ENCODE peak calls at places on chromosomes 11 and 22, in ten cellular contexts. One of them, this sample, is unnamed.

GRCh38 chr22:43892183-43892894 is 526 bp upstream of the PNPLA5 start:
- DNase-seq in MM.1S: no peak
- DNase-seq in mesothelial cell of epicardium: no peak
- DNase-seq in WTC11: no peak
- DNase-seq in GM10248: no peak
- DNase-seq in Peyer's patch: no peak
- DNase-seq in progenitor cell of endocrine pancreas: no peak
- DNase-seq in body of pancreas: no peak
- DNase-seq in colonic mucosa: no peak
- DNase-seq in WERI-Rb-1: no peak
- DNase-seq in this sample: no peak

GRCh38 chr11:110621826-110622225 is 90.4 kb downstream of the ARHGAP20 start:
- DNase-seq in MM.1S: no peak
- DNase-seq in mesothelial cell of epicardium: no peak
- DNase-seq in WTC11: no peak
- DNase-seq in GM10248: no peak
- DNase-seq in Peyer's patch: no peak
- DNase-seq in progenitor cell of endocrine pancreas: no peak
- DNase-seq in body of pancreas: no peak
- DNase-seq in colonic mucosa: no peak
- DNase-seq in WERI-Rb-1: no peak
- DNase-seq in this sample: no peak

GRCh38 chr11:18253778-18254338 is 5.4 kb upstream of the SAA2 start:
- DNase-seq in MM.1S: no peak
- DNase-seq in mesothelial cell of epicardium: no peak
- DNase-seq in WTC11: no peak
- DNase-seq in GM10248: peak; percentile 5
- DNase-seq in Peyer's patch: no peak
- DNase-seq in progenitor cell of endocrine pancreas: no peak
- DNase-seq in body of pancreas: no peak
- DNase-seq in colonic mucosa: no peak
- DNase-seq in WERI-Rb-1: no peak
- DNase-seq in this sample: no peak

GRCh38 chr22:20648306-20648903 is 125.5 kb upstream of the SERPIND1 start:
- DNase-seq in MM.1S: no peak
- DNase-seq in mesothelial cell of epicardium: no peak
- DNase-seq in WTC11: no peak
- DNase-seq in GM10248: no peak
- DNase-seq in Peyer's patch: no peak
- DNase-seq in progenitor cell of endocrine pancreas: no peak
- DNase-seq in body of pancreas: no peak
- DNase-seq in colonic mucosa: no peak
- DNase-seq in WERI-Rb-1: peak; percentile 59
- DNase-seq in this sample: no peak

GRCh38 chr22:38741576-38741975 is 14.2 kb downstream of the SUN2 start:
- DNase-seq in MM.1S: no peak
- DNase-seq in mesothelial cell of epicardium: no peak
- DNase-seq in WTC11: no peak
- DNase-seq in GM10248: no peak
- DNase-seq in Peyer's patch: no peak
- DNase-seq in progenitor cell of endocrine pancreas: no peak
- DNase-seq in body of pancreas: no peak
- DNase-seq in colonic mucosa: no peak
- DNase-seq in WERI-Rb-1: no peak
- DNase-seq in this sample: no peak

GRCh38 chr11:1827931-1828330 is 6.9 kb upstream of the SYT8 start:
- DNase-seq in MM.1S: no peak
- DNase-seq in mesothelial cell of epicardium: no peak
- DNase-seq in WTC11: no peak
- DNase-seq in GM10248: no peak
- DNase-seq in Peyer's patch: no peak
- DNase-seq in progenitor cell of endocrine pancreas: no peak
- DNase-seq in body of pancreas: no peak
- DNase-seq in colonic mucosa: no peak
- DNase-seq in WERI-Rb-1: no peak
- DNase-seq in this sample: no peak

GRCh38 chr11:58744988-58745704 is 13.4 kb upstream of the GLYAT start:
- DNase-seq in MM.1S: no peak
- DNase-seq in mesothelial cell of epicardium: no peak
- DNase-seq in WTC11: no peak
- DNase-seq in GM10248: no peak
- DNase-seq in Peyer's patch: no peak
- DNase-seq in progenitor cell of endocrine pancreas: no peak
- DNase-seq in body of pancreas: no peak
- DNase-seq in colonic mucosa: no peak
- DNase-seq in WERI-Rb-1: no peak
- DNase-seq in this sample: no peak

GRCh38 chr22:25143161-25144076 is 56.2 kb upstream of the CRYBB3 start:
- DNase-seq in MM.1S: no peak
- DNase-seq in mesothelial cell of epicardium: no peak
- DNase-seq in WTC11: no peak
- DNase-seq in GM10248: no peak
- DNase-seq in Peyer's patch: no peak
- DNase-seq in progenitor cell of endocrine pancreas: no peak
- DNase-seq in body of pancreas: no peak
- DNase-seq in colonic mucosa: no peak
- DNase-seq in WERI-Rb-1: no peak
- DNase-seq in this sample: no peak

GRCh38 chr11:73876424-73877300 is at the start of the genes COA4 and PAAF1:
- DNase-seq in MM.1S: peak; percentile 98
- DNase-seq in mesothelial cell of epicardium: peak; percentile 92
- DNase-seq in WTC11: peak; percentile 95
- DNase-seq in GM10248: peak; percentile 98
- DNase-seq in Peyer's patch: peak; percentile 93
- DNase-seq in progenitor cell of endocrine pancreas: peak; percentile 83
- DNase-seq in body of pancreas: peak; percentile 95
- DNase-seq in colonic mucosa: peak; percentile 97
- DNase-seq in WERI-Rb-1: peak; percentile 96
- DNase-seq in this sample: peak; percentile 93
- TF ChIP-seq CTCF in MM.1S: no peak
- TF ChIP-seq CTCF in mesothelial cell of epicardium: no peak
- TF ChIP-seq CTCF in WTC11: no peak
- TF ChIP-seq CTCF in GM10248: no peak
- TF ChIP-seq CTCF in Peyer's patch: no peak
- TF ChIP-seq CTCF in progenitor cell of endocrine pancreas: no peak
- TF ChIP-seq CTCF in body of pancreas: no peak
- TF ChIP-seq CTCF in colonic mucosa: no peak
- TF ChIP-seq CTCF in WERI-Rb-1: no peak
- TF ChIP-seq CTCF in this sample: no peak

GRCh38 chr11:5317301-5317700 is 6.8 kb downstream of the OR51B2 start:
- DNase-seq in MM.1S: no peak
- DNase-seq in mesothelial cell of epicardium: no peak
- DNase-seq in WTC11: no peak
- DNase-seq in GM10248: no peak
- DNase-seq in Peyer's patch: no peak
- DNase-seq in progenitor cell of endocrine pancreas: no peak
- DNase-seq in body of pancreas: no peak
- DNase-seq in colonic mucosa: no peak
- DNase-seq in WERI-Rb-1: no peak
- DNase-seq in this sample: no peak
- TF ChIP-seq CTCF in MM.1S: no peak
- TF ChIP-seq CTCF in mesothelial cell of epicardium: no peak
- TF ChIP-seq CTCF in WTC11: no peak
- TF ChIP-seq CTCF in GM10248: no peak
- TF ChIP-seq CTCF in Peyer's patch: no peak
- TF ChIP-seq CTCF in progenitor cell of endocrine pancreas: no peak
- TF ChIP-seq CTCF in body of pancreas: no peak
- TF ChIP-seq CTCF in colonic mucosa: no peak
- TF ChIP-seq CTCF in WERI-Rb-1: no peak
- TF ChIP-seq CTCF in this sample: no peak

DNA sequence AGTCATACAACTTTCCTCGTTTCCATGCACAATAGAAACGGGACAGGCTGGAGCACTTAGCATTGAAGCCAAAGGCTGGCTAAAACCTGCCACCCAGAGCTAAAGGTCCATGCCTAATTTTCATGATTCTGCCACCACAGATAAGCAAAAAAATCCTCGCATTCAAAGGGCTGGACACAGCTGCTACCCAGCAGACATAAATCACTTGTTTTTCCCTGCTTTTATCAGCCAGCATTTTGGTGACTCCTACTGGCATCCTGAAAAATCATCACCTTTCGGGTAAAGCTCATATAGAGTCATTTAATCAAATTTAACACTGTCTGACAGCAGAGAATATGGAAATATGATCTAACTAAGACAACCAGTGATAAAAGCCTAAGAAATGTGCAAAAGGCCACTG is 37.9 kb downstream of the ALG9 start:
- DNase-seq in MM.1S: no peak
- DNase-seq in mesothelial cell of epicardium: no peak
- DNase-seq in WTC11: no peak
- DNase-seq in GM10248: no peak
- DNase-seq in Peyer's patch: no peak
- DNase-seq in progenitor cell of endocrine pancreas: no peak
- DNase-seq in body of pancreas: no peak
- DNase-seq in colonic mucosa: no peak
- DNase-seq in WERI-Rb-1: peak; percentile 16
- DNase-seq in this sample: no peak
- TF ChIP-seq CTCF in MM.1S: no peak
- TF ChIP-seq CTCF in mesothelial cell of epicardium: no peak
- TF ChIP-seq CTCF in WTC11: no peak
- TF ChIP-seq CTCF in GM10248: no peak
- TF ChIP-seq CTCF in Peyer's patch: no peak
- TF ChIP-seq CTCF in progenitor cell of endocrine pancreas: no peak
- TF ChIP-seq CTCF in body of pancreas: no peak
- TF ChIP-seq CTCF in colonic mucosa: no peak
- TF ChIP-seq CTCF in WERI-Rb-1: peak; percentile 10
- TF ChIP-seq CTCF in this sample: no peak

GRCh38 chr11:8016396-8016949 is 29.3 kb downstream of the EIF3F start:
- DNase-seq in MM.1S: no peak
- DNase-seq in mesothelial cell of epicardium: no peak
- DNase-seq in WTC11: peak; percentile 38
- DNase-seq in GM10248: no peak
- DNase-seq in Peyer's patch: no peak
- DNase-seq in progenitor cell of endocrine pancreas: no peak
- DNase-seq in body of pancreas: no peak
- DNase-seq in colonic mucosa: peak; percentile 9
- DNase-seq in WERI-Rb-1: no peak
- DNase-seq in this sample: no peak

GRCh38 chr11:8011383-8011782 is 24.2 kb downstream of the EIF3F start:
- DNase-seq in MM.1S: no peak
- DNase-seq in mesothelial cell of epicardium: no peak
- DNase-seq in WTC11: no peak
- DNase-seq in GM10248: no peak
- DNase-seq in Peyer's patch: no peak
- DNase-seq in progenitor cell of endocrine pancreas: no peak
- DNase-seq in body of pancreas: no peak
- DNase-seq in colonic mucosa: peak; percentile 7
- DNase-seq in WERI-Rb-1: no peak
- DNase-seq in this sample: no peak

GRCh38 chr11:8015753-8016239 is 28.7 kb downstream of the EIF3F start:
- DNase-seq in MM.1S: no peak
- DNase-seq in mesothelial cell of epicardium: peak; percentile 26
- DNase-seq in WTC11: no peak
- DNase-seq in GM10248: no peak
- DNase-seq in Peyer's patch: no peak
- DNase-seq in progenitor cell of endocrine pancreas: no peak
- DNase-seq in body of pancreas: no peak
- DNase-seq in colonic mucosa: peak; percentile 5
- DNase-seq in WERI-Rb-1: no peak
- DNase-seq in this sample: no peak

GRCh38 chr11:8011981-8012444 is 24.9 kb downstream of the EIF3F start:
- DNase-seq in MM.1S: no peak
- DNase-seq in mesothelial cell of epicardium: no peak
- DNase-seq in WTC11: no peak
- DNase-seq in GM10248: no peak
- DNase-seq in Peyer's patch: no peak
- DNase-seq in progenitor cell of endocrine pancreas: no peak
- DNase-seq in body of pancreas: no peak
- DNase-seq in colonic mucosa: peak; percentile 15
- DNase-seq in WERI-Rb-1: no peak
- DNase-seq in this sample: no peak

GRCh38 chr11:8013833-8014232 is 26.7 kb downstream of the EIF3F start:
- DNase-seq in MM.1S: no peak
- DNase-seq in mesothelial cell of epicardium: peak; percentile 26
- DNase-seq in WTC11: no peak
- DNase-seq in GM10248: no peak
- DNase-seq in Peyer's patch: no peak
- DNase-seq in progenitor cell of endocrine pancreas: no peak
- DNase-seq in body of pancreas: no peak
- DNase-seq in colonic mucosa: no peak
- DNase-seq in WERI-Rb-1: no peak
- DNase-seq in this sample: no peak
- TF ChIP-seq CTCF in MM.1S: no peak
- TF ChIP-seq CTCF in mesothelial cell of epicardium: no peak
- TF ChIP-seq CTCF in WTC11: no peak
- TF ChIP-seq CTCF in GM10248: no peak
- TF ChIP-seq CTCF in Peyer's patch: no peak
- TF ChIP-seq CTCF in progenitor cell of endocrine pancreas: no peak
- TF ChIP-seq CTCF in body of pancreas: no peak
- TF ChIP-seq CTCF in colonic mucosa: no peak
- TF ChIP-seq CTCF in WERI-Rb-1: no peak
- TF ChIP-seq CTCF in this sample: no peak

GRCh38 chr11:35799655-35800054 is 137.1 kb downstream of the TRIM44 start:
- DNase-seq in MM.1S: no peak
- DNase-seq in mesothelial cell of epicardium: no peak
- DNase-seq in WTC11: no peak
- DNase-seq in GM10248: no peak
- DNase-seq in Peyer's patch: no peak
- DNase-seq in progenitor cell of endocrine pancreas: no peak
- DNase-seq in body of pancreas: no peak
- DNase-seq in colonic mucosa: no peak
- DNase-seq in WERI-Rb-1: no peak
- DNase-seq in this sample: no peak
- TF ChIP-seq CTCF in MM.1S: peak; percentile 12
- TF ChIP-seq CTCF in mesothelial cell of epicardium: peak; percentile 49
- TF ChIP-seq CTCF in WTC11: peak; percentile 45
- TF ChIP-seq CTCF in GM10248: no peak
- TF ChIP-seq CTCF in Peyer's patch: peak; percentile 14
- TF ChIP-seq CTCF in progenitor cell of endocrine pancreas: peak; percentile 15
- TF ChIP-seq CTCF in body of pancreas: no peak
- TF ChIP-seq CTCF in colonic mucosa: no peak
- TF ChIP-seq CTCF in WERI-Rb-1: no peak
- TF ChIP-seq CTCF in this sample: no peak